ENCODE peak calls at places on chromosome 12, in five cellular contexts. P is small intestine, W is amygdala, S is mesenchymal stem cell, I is iPS-NIHi11. U is an unnamed sample.
A peak's percentile ranks its signal among the peaks of the same experiment; 100 is the strongest.

GRCh38 chr12:30970559-30971202 is 44.1 kb downstream of the TSPAN11 start:
- DNase-seq in P (no peak), W (no peak), S (no peak), I (peak; percentile 48), U (peak; percentile 18)

GRCh38 chr12:120101182-120101581 is 15.4 kb downstream of the RAB35 start:
- DNase-seq in P (no peak), W (no peak), S (no peak), I (no peak), U (no peak)

GRCh38 chr12:95884998-95885397 is 26.2 kb downstream of the SNRPF start:
- DNase-seq in P (no peak), W (no peak), S (no peak), I (no peak), U (no peak)

GRCh38 chr12:102478416-102479098 is 1.8 kb downstream of the IGF1 start:
- DNase-seq in P (peak; percentile 28), W (no peak), S (no peak), I (peak; percentile 40), U (no peak)

GRCh38 chr12:59873136-59873535 is 277.3 kb downstream of the SLC16A7 start:
- DNase-seq in P (no peak), W (no peak), S (no peak), I (no peak), U (no peak)

GRCh38 chr12:19759229-19759628 is 319.9 kb downstream of the AEBP2 start:
- DNase-seq in P (no peak), W (no peak), S (no peak), I (no peak), U (peak; percentile 24)

GRCh38 chr12:98399532-98399931 is 115.9 kb upstream of the TMPO start:
- DNase-seq in P (peak; percentile 27), W (no peak), S (peak; percentile 78), I (peak; percentile 59), U (peak; percentile 27)

GRCh38 chr12:497501-498160 is 37.9 kb downstream of the B4GALNT3 start:
- DNase-seq in P (no peak), W (no peak), S (peak; percentile 68), I (peak; percentile 5), U (no peak)

GRCh38 chr12:42474391-42474790 is 115.2 kb downstream of the PRICKLE1 start:
- DNase-seq in P (no peak), W (no peak), S (peak; percentile 6), I (no peak), U (no peak)

GRCh38 chr12:45122776-45123380 is 72.0 kb upstream of the DBX2 start:
- DNase-seq in P (peak; percentile 16), W (no peak), S (peak; percentile 5), I (peak; percentile 51), U (peak; percentile 31)

GRCh38 chr12:12408265-12408690 is 51.4 kb downstream of the BORCS5 start:
- DNase-seq in P (no peak), W (no peak), S (no peak), I (no peak), U (no peak)

GRCh38 chr12:64864319-64864718 is 39.9 kb downstream of the TBC1D30 start:
- DNase-seq in P (no peak), W (no peak), S (no peak), I (no peak), U (no peak)

GRCh38 chr12:132505105-132505851 is 15.3 kb downstream of the FBRSL1 start:
- DNase-seq in P (peak; percentile 48), W (no peak), S (no peak), I (no peak), U (no peak)

GRCh38 chr12:113267621-113268020 is 46.4 kb downstream of the TPCN1 start:
- DNase-seq in P (peak; percentile 71), W (no peak), S (no peak), I (no peak), U (no peak)

GRCh38 chr12:109098671-109099070 is 1.3 kb downstream of the UNG start:
- DNase-seq in P (no peak), W (no peak), S (no peak), I (no peak), U (no peak)

GRCh38 chr12:30440826-30441602 is 254.7 kb downstream of the IPO8 start:
- DNase-seq in P (no peak), W (no peak), S (peak; percentile 64), I (peak; percentile 66), U (no peak)

GRCh38 chr12:89267404-89267803 is 84.9 kb downstream of the DUSP6 start:
- DNase-seq in P (no peak), W (no peak), S (peak; percentile 38), I (no peak), U (no peak)

GRCh38 chr12:16121953-16122352 is 155.5 kb downstream of the SLC15A5 start:
- DNase-seq in P (no peak), W (no peak), S (no peak), I (no peak), U (no peak)

GRCh38 chr12:9787340-9787737 is 26.6 kb upstream of the CD69 start:
- DNase-seq in P (no peak), W (no peak), S (no peak), I (no peak), U (no peak)

GRCh38 chr12:46267618-46268348 is 1.1 kb downstream of the SLC38A1 start:
- DNase-seq in P (peak; percentile 40), W (no peak), S (peak; percentile 51), I (no peak), U (no peak)

GRCh38 chr12:121804417-121805111 is 755 bp downstream of the SETD1B start:
- DNase-seq in P (peak; percentile 34), W (peak; percentile 22), S (peak; percentile 57), I (no peak), U (no peak)

GRCh38 chr12:61993734-61994345 is 266.4 kb upstream of the USP15 start:
- DNase-seq in P (peak; percentile 5), W (no peak), S (peak; percentile 72), I (peak; percentile 48), U (peak; percentile 6)

GRCh38 chr12:84694111-84694510 is 218.5 kb downstream of the SLC6A15 start:
- DNase-seq in P (no peak), W (no peak), S (no peak), I (no peak), U (no peak)